ENCODE peak calls at places on chromosome 2, in seven cellular contexts. D is hepatocyte, T is HCT116, A is GM23248, E is GM23338, S is neural progenitor cell, Z is OCI-LY7. I is an unnamed sample.
A peak's percentile ranks its signal among the peaks of the same experiment; 100 is the strongest.

GRCh38 chr2:72028351-72028995 is 119.2 kb downstream of the CYP26B1 start:
- DNase-seq in D (no peak), T (no peak), A (no peak), E (no peak), S (no peak), Z (no peak), I (no peak)

GRCh38 chr2:30871980-30872789 is 64.9 kb upstream of the CAPN13 start:
- DNase-seq in D (no peak), T (no peak), A (no peak), E (peak; percentile 35), S (peak; percentile 78), Z (no peak), I (no peak)

GRCh38 chr2:237341872-237342271 is 72.1 kb downstream of the COL6A3 start:
- DNase-seq in D (peak; percentile 35), T (no peak), A (peak; percentile 50), E (no peak), S (no peak), Z (no peak), I (no peak)

GRCh38 chr2:76050196-76050595 is 339.5 kb upstream of the GCFC2 start:
- DNase-seq in D (no peak), T (no peak), A (no peak), E (peak; percentile 41), S (peak; percentile 8), Z (no peak), I (no peak)

GRCh38 chr2:218983263-218983970 is 1.6 kb downstream of the FEV start:
- DNase-seq in D (no peak), T (no peak), A (no peak), E (peak; percentile 38), S (no peak), Z (no peak), I (peak; percentile 5)

GRCh38 chr2:123043458-123043857 is 981.6 kb upstream of the CNTNAP5 start:
- DNase-seq in D (no peak), T (no peak), A (no peak), E (no peak), S (no peak), Z (no peak), I (no peak)

GRCh38 chr2:650343-651310 is 26.6 kb downstream of the TMEM18 start:
- DNase-seq in D (no peak), T (no peak), A (peak; percentile 23), E (no peak), S (no peak), Z (no peak), I (no peak)

GRCh38 chr2:178280261-178280852 is 86.0 kb downstream of the OSBPL6 start:
- DNase-seq in D (peak; percentile 24), T (peak; percentile 45), A (peak; percentile 60), E (peak; percentile 67), S (peak; percentile 20), Z (peak; percentile 41), I (peak; percentile 70)

GRCh38 chr2:230137902-230138539 is 69.3 kb upstream of the SLC16A14 start:
- DNase-seq in D (no peak), T (no peak), A (no peak), E (no peak), S (no peak), Z (peak; percentile 10), I (no peak)

GRCh38 chr2:239348563-239349447 is 52.0 kb downstream of the HDAC4 start:
- DNase-seq in D (peak; percentile 83), T (no peak), A (no peak), E (no peak), S (no peak), Z (no peak), I (no peak)

GRCh38 chr2:1858733-1859132 is 114.4 kb upstream of the PXDN start:
- DNase-seq in D (no peak), T (no peak), A (no peak), E (no peak), S (no peak), Z (no peak), I (no peak)

GRCh38 chr2:203679401-203679800 is 27.0 kb upstream of the CD28 start:
- DNase-seq in D (no peak), T (no peak), A (no peak), E (no peak), S (no peak), Z (no peak), I (no peak)

GRCh38 chr2:27149575-27150405 is 986 bp downstream of the TCF23 start:
- DNase-seq in D (no peak), T (no peak), A (no peak), E (no peak), S (no peak), Z (no peak), I (no peak)

GRCh38 chr2:239306274-239307220 is 94.3 kb downstream of the HDAC4 start:
- DNase-seq in D (no peak), T (no peak), A (no peak), E (no peak), S (no peak), Z (no peak), I (no peak)

GRCh38 chr2:215536476-215536875 is 100.6 kb upstream of the FN1 start:
- DNase-seq in D (no peak), T (no peak), A (peak; percentile 87), E (no peak), S (no peak), Z (no peak), I (no peak)

GRCh38 chr2:222806606-222807036 is 54.2 kb upstream of the ACSL3 start:
- DNase-seq in D (no peak), T (no peak), A (no peak), E (no peak), S (no peak), Z (no peak), I (no peak)

GRCh38 chr2:63866009-63866709 is 24.5 kb downstream of the UGP2 start:
- DNase-seq in D (no peak), T (no peak), A (no peak), E (no peak), S (no peak), Z (no peak), I (peak; percentile 86)

GRCh38 chr2:216083464-216084279 is 2.0 kb downstream of the TMEM169 start:
- DNase-seq in D (no peak), T (no peak), A (peak; percentile 49), E (peak; percentile 73), S (peak; percentile 87), Z (no peak), I (no peak)

GRCh38 chr2:60336442-60337141 is 216.9 kb downstream of the BCL11A start:
- DNase-seq in D (no peak), T (no peak), A (no peak), E (no peak), S (no peak), Z (peak; percentile 72), I (no peak)

GRCh38 chr2:150482667-150483260 is 4.7 kb downstream of the RND3 start:
- DNase-seq in D (no peak), T (no peak), A (no peak), E (no peak), S (no peak), Z (no peak), I (no peak)

GRCh38 chr2:24007693-24008092 is 2.2 kb upstream of the MFSD2B start:
- DNase-seq in D (no peak), T (no peak), A (no peak), E (no peak), S (no peak), Z (no peak), I (no peak)

DNA sequence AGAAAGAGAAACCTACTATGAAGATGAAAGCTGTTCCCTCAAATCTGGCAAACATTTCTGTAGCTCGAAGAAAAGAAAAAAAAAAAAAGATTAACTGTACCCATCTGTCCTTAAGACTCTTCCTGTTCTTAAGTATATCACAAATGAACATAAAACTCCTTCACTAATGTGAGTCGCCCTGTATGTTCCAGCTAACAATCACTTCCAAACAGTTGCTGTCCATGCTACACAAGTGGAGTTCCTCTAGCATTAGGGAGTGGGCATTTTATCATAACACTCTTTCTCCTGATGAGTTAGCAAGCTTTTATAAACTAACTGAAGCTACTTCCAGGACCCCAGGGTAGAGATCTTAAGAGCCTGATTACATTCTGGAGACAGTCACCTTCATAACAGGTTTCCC is 5.8 kb downstream of the CUL3 start:
- DNase-seq in D (no peak), T (no peak), A (peak; percentile 39), E (no peak), S (no peak), Z (no peak), I (no peak)
- H3K4me1 ChIP-seq in D (peaks cover 23% of the 10 kb centered on the region), T (peaks cover 6% of the 10 kb centered on the region), A (peaks cover 52% of the 10 kb centered on the region), E (peaks cover 54% of the 10 kb centered on the region), S (peaks cover 39% of the 10 kb centered on the region), Z (peaks cover 88% of the 10 kb centered on the region), I (peaks cover 7% of the 10 kb centered on the region)

DNA sequence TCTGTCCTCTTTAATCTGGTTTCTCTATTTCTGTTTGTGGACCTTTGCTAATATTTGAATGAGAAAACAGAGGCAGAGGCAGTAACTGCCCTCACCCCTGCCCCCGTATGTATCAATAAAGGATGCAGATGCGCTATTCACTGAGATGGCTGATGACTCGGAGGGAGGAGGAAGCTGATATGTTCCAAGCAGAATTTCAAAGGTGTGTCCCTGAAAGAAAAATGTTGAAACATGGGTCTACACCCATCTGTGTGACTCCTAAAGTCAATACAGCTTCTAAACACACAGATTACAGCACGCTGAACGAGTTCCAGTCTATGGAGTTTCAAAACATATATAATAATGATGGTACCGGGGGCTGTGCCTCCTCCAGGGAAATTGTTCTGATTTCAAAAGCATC is 38.8 kb downstream of the EPHA4 start:
- DNase-seq in D (no peak), T (no peak), A (peak; percentile 6), E (no peak), S (no peak), Z (no peak), I (no peak)
- TF ChIP-seq EZH2phosphoT487 in D (no peak), T (no peak), A (no peak), E (no peak), S (no peak), Z (no peak), I (no peak)

GRCh38 chr2:65128297-65129190 is 1.4 kb downstream of the RAB1A start:
- DNase-seq in D (peak; percentile 31), T (no peak), A (peak; percentile 82), E (no peak), S (no peak), Z (peak; percentile 33), I (peak; percentile 13)

GRCh38 chr2:65133626-65134025 is 3.7 kb upstream of the RAB1A start:
- DNase-seq in D (no peak), T (no peak), A (no peak), E (no peak), S (no peak), Z (no peak), I (no peak)

GRCh38 chr2:65129613-65130439 is at the start of gene RAB1A:
- DNase-seq in D (peak; percentile 100), T (peak; percentile 98), A (peak; percentile 100), E (peak; percentile 99), S (peak; percentile 100), Z (peak; percentile 100), I (peak; percentile 99)

GRCh38 chr2:65130440-65131175 is 702 bp upstream of the RAB1A start:
- DNase-seq in D (no peak), T (no peak), A (no peak), E (no peak), S (no peak), Z (no peak), I (no peak)

GRCh38 chr2:65129276-65129612 is 662 bp downstream of the RAB1A start:
- DNase-seq in D (no peak), T (no peak), A (peak; percentile 48), E (no peak), S (no peak), Z (peak; percentile 40), I (no peak)
- H3K4me1 ChIP-seq in D (peaks cover 29% of the 10 kb centered on the region), T (peaks cover 34% of the 10 kb centered on the region), A (peaks cover 47% of the 10 kb centered on the region), E (peaks cover 40% of the 10 kb centered on the region), S (peaks cover 17% of the 10 kb centered on the region), Z (peaks cover 28% of the 10 kb centered on the region), I (peaks cover 10% of the 10 kb centered on the region)

DNA sequence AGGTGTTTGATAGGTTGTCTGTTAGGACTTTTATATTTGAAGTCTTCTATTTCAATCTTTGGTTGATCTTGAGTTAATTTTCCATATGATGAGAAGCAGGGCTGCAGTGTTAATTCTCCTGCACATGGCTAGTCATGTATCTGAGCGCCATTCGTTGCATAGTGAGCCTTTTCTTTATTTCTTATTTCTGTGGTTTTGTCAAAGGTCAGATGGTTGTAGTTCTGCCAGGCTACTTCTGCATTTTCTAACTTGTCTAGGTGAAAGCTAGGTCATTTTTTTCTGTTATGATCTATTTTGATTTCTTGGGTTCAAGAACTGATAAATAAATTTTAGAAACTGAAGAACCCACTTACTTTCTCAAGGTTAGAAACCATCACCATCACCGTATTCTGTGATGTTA is 56.7 kb downstream of the CCDC74A start:
- DNase-seq in D (no peak), T (no peak), A (no peak), E (no peak), S (no peak), Z (peak; percentile 60), I (no peak)
- TF ChIP-seq EZH2phosphoT487 in D (no peak), T (no peak), A (no peak), E (no peak), S (no peak), Z (no peak), I (no peak)